ENCODE peak calls at places on chromosomes 12 and 14, in five cellular contexts. Q is esophagus muscularis mucosa, O is lower leg skin, G is left ventricle myocardium inferior, H is fibroblast of pulmonary artery. I is an unnamed sample.

GRCh38 chr12:119153477-119154434 is 25.0 kb upstream of the HSPB8 start:
- DNase-seq in Q (no peak), O (no peak), G (peak), H (peak), I (no peak)

GRCh38 chr12:96401061-96401871 is 1.0 kb upstream of the CDK17 start:
- DNase-seq in Q (no peak), O (no peak), G (no peak), H (peak), I (no peak)

GRCh38 chr14:73295198-73295796 is 58.0 kb downstream of the PAPLN start:
- DNase-seq in Q (no peak), O (no peak), G (no peak), H (peak), I (no peak)

GRCh38 chr12:50387972-50388478 is 8.4 kb downstream of the FAM186A start:
- DNase-seq in Q (no peak), O (no peak), G (no peak), H (no peak), I (no peak)

GRCh38 chr14:38124496-38124895 is 83.2 kb upstream of the SSTR1 start:
- DNase-seq in Q (no peak), O (no peak), G (no peak), H (no peak), I (no peak)

GRCh38 chr14:84670801-84671200 is 859.1 kb upstream of the FLRT2 start:
- DNase-seq in Q (no peak), O (no peak), G (no peak), H (peak), I (no peak)

GRCh38 chr14:83473846-83474245 is 1940.2 kb upstream of the SEL1L start:
- DNase-seq in Q (no peak), O (no peak), G (no peak), H (peak), I (no peak)

GRCh38 chr12:50803230-50803629 is 39.3 kb downstream of the ATF1 start:
- DNase-seq in Q (no peak), O (no peak), G (no peak), H (no peak), I (no peak)

GRCh38 chr12:92178340-92178739 is 32.7 kb upstream of the BTG1 start:
- DNase-seq in Q (no peak), O (no peak), G (no peak), H (no peak), I (no peak)

GRCh38 chr12:104454997-104455396 is 1.8 kb upstream of the CHST11 start:
- DNase-seq in Q (no peak), O (no peak), G (no peak), H (peak), I (no peak)

DNA sequence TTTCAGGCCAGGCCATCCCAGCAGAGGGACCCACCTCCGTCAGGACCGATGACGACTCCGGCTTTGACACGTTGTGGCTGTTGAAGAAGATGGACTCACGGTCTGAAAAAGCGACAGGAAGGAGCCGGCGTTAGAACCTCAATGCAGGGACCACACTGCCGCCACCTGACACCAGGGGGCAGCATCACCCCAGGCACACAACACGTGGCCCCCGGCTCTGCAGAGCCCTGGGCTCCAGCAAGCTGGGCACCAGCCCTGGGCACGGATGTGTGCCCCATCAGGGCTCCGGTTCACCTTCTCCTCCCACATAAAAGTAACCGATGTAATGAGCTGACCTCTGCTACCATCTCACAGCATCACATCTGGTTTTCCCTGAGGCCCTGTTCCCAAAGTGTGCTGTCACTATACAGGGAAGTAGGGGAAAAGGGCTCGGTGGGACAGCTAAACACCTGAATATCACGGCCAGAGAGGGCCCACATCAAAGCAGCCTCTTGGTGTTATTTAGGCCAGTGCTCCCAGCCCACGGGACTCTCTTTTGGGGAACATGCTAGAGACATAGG is 29.0 kb downstream of the CHGA start:
- DNase-seq in Q (peak), O (peak), G (peak), H (peak), I (peak)
- TF ChIP-seq CTCF in Q (peak), O (peak), G (peak), H (peak), I (no peak)

DNA sequence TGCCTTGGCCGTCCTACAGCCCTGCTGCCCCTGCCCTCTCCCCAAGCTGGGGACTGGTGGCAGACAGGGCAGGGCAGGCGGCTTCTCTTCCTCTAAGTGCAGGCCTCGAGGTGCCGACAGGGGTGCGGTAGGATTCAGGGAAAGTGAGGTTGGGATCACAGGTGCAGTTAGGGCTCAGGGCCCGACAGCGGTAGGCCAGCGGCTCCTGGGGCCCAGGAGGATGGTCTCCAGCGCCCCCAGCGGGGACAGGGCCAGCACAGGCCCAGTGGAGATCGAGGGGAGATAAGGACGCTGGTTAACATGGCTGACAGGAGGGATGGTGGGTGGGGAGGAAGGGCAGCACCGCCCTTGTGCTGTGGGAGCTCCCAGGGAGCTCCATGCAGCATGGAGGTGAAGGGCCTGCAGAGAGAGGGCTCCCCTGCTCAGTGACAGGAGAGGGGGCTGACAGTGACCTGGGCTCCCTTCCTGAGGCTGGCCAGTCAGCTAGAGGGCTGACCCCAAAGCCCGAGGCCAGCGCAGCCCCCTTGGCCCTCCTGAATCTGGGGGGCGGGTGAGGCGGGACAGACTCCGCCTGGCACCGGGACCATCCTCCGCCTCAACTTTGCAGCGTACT is 860 bp upstream of the CRIP1 start:
- DNase-seq in Q (no peak), O (peak), G (peak), H (no peak), I (no peak)
- TF ChIP-seq CTCF in Q (no peak), O (no peak), G (peak), H (peak), I (no peak)

GRCh38 chr14:106530423-106531107 is 1004.2 kb downstream of the TMEM121 start:
- DNase-seq in Q (no peak), O (no peak), G (no peak), H (no peak), I (no peak)
- TF ChIP-seq CTCF in Q (no peak), O (no peak), G (no peak), H (no peak), I (no peak)

GRCh38 chr12:126708492-126708896 is 1558.5 kb upstream of the TMEM132C start:
- DNase-seq in Q (no peak), O (no peak), G (no peak), H (peak), I (no peak)

GRCh38 chr12:126700115-126700514 is 1566.9 kb upstream of the TMEM132C start:
- DNase-seq in Q (no peak), O (no peak), G (no peak), H (no peak), I (no peak)

GRCh38 chr12:126706300-126706699 is 1560.7 kb upstream of the TMEM132C start:
- DNase-seq in Q (no peak), O (no peak), G (no peak), H (no peak), I (no peak)

GRCh38 chr12:126704609-126705008 is 1562.4 kb upstream of the TMEM132C start:
- DNase-seq in Q (no peak), O (no peak), G (no peak), H (peak), I (no peak)
- TF ChIP-seq CTCF in Q (no peak), O (no peak), G (no peak), H (peak), I (no peak)

DNA sequence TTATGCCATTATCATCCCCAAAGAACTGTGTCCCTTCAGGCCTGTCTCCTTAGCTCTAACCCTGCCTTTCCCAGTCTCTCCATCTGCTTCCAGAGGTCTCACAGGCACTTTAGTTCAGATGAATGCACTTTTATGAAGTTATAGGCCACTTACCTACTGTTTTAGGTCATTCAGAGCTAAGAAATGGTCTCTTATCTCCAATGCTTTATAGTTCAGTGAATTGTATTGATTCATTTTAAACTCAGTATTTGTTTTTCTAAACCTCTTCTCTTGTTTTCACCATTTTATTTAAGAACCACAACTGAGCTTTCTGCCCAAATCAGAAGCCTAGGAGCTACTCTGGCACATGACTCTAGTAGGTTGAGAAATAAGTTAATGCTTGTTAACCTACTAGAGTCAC is 197.5 kb upstream of the ATP2B1 start:
- DNase-seq in Q (no peak), O (no peak), G (no peak), H (no peak), I (no peak)
- TF ChIP-seq CTCF in Q (no peak), O (no peak), G (no peak), H (no peak), I (no peak)

GRCh38 chr14:44893535-44893934 is 68.2 kb downstream of the KLHL28 start:
- DNase-seq in Q (no peak), O (no peak), G (no peak), H (no peak), I (no peak)
- TF ChIP-seq CTCF in Q (no peak), O (no peak), G (no peak), H (no peak), I (no peak)